ENCODE peak calls at places on chromosome 4, in four cellular contexts. V, J, N and C are unnamed samples.

GRCh38 chr4:176735300-176735699 is 57.4 kb downstream of the VEGFC start:
- DNase-seq in V (no peak), J (no peak), N (no peak), C (peak)

GRCh38 chr4:150126201-150126879 is 48.1 kb downstream of the DCLK2 start:
- DNase-seq in V (no peak), J (no peak), N (no peak), C (no peak)

GRCh38 chr4:70994069-70994366 is 569 bp downstream of the DCK start:
- DNase-seq in V (no peak), J (no peak), N (no peak), C (no peak)

GRCh38 chr4:176034498-176034897 is 31.1 kb upstream of the WDR17 start:
- DNase-seq in V (no peak), J (peak), N (peak), C (peak)

GRCh38 chr4:5780831-5781480 is 70.0 kb downstream of the EVC start:
- DNase-seq in V (no peak), J (peak), N (no peak), C (peak)

GRCh38 chr4:23369331-23369730 is 520.5 kb downstream of the PPARGC1A start:
- DNase-seq in V (no peak), J (no peak), N (no peak), C (no peak)

GRCh38 chr4:10058371-10058770 is 37.1 kb upstream of the SLC2A9 start:
- DNase-seq in V (no peak), J (no peak), N (no peak), C (no peak)

GRCh38 chr4:2083826-2084160 is 24.7 kb downstream of the NAT8L start:
- DNase-seq in V (no peak), J (no peak), N (no peak), C (no peak)

GRCh38 chr4:83150563-83151330 is 36.2 kb upstream of the PLAC8 start:
- DNase-seq in V (no peak), J (no peak), N (no peak), C (no peak)

GRCh38 chr4:108366716-108367115 is 198.0 kb upstream of the LEF1 start:
- DNase-seq in V (no peak), J (no peak), N (no peak), C (no peak)

GRCh38 chr4:17584502-17585213 is 7.7 kb downstream of the LAP3 start:
- DNase-seq in V (no peak), J (no peak), N (no peak), C (no peak)

GRCh38 chr4:148116264-148116663 is 325.9 kb downstream of the NR3C2 start:
- DNase-seq in V (no peak), J (peak), N (no peak), C (peak)

GRCh38 chr4:107885865-107886264 is 45.5 kb upstream of the CYP2U1 start:
- DNase-seq in V (no peak), J (no peak), N (no peak), C (no peak)

GRCh38 chr4:1763550-1764080 is 29.5 kb upstream of the FGFR3 start:
- DNase-seq in V (no peak), J (no peak), N (peak), C (no peak)

GRCh38 chr4:161329852-161330251 is 833.9 kb downstream of the FSTL5 start:
- DNase-seq in V (no peak), J (no peak), N (no peak), C (no peak)

GRCh38 chr4:128686032-128686465 is 123.5 kb upstream of the JADE1 start:
- DNase-seq in V (no peak), J (no peak), N (no peak), C (no peak)

GRCh38 chr4:38017579-38017978 is 57.4 kb downstream of the PTTG2 start:
- DNase-seq in V (no peak), J (no peak), N (no peak), C (no peak)

GRCh38 chr4:92021203-92021602 is 282.6 kb upstream of the GRID2 start:
- DNase-seq in V (no peak), J (no peak), N (no peak), C (no peak)

GRCh38 chr4:81565137-81565870 is 93.6 kb upstream of the RASGEF1B start:
- DNase-seq in V (peak), J (no peak), N (no peak), C (no peak)

GRCh38 chr4:85784348-85784747 is 309.4 kb downstream of the ARHGAP24 start:
- DNase-seq in V (no peak), J (no peak), N (no peak), C (no peak)

GRCh38 chr4:181968371-181968770 is 274.8 kb upstream of the TENM3 start:
- DNase-seq in V (no peak), J (peak), N (no peak), C (peak)

GRCh38 chr4:65416875-65417274 is 253.4 kb downstream of the EPHA5 start:
- DNase-seq in V (no peak), J (no peak), N (no peak), C (no peak)

GRCh38 chr4:37648084-37648817 is 37.9 kb downstream of the RELL1 start:
- DNase-seq in V (peak), J (peak), N (no peak), C (peak)

GRCh38 chr4:66777097-66777496 is 768.2 kb downstream of the CENPC start:
- DNase-seq in V (no peak), J (no peak), N (no peak), C (no peak)
- TF ChIP-seq CTCF in V (no peak), J (no peak), N (peak), C (no peak)

DNA sequence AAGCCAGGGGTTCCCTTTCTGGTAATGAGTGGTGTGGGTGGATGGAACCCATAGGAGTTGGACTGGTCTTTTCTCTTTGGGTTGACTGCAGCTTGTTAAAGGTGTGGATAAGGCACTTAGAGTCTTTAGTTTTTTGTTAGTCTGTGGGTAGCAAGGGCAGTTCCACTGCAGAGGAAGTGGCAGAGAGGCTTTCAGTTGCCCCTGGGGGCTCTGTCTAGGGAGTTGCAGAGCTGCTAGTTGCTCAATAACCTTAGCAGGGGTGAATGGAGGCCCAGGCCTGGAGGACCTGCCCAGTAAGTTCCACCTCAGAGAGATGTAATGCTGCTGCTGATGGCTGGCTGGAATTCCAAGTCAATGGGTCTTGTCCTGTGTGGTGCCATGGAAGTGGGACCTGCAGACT is 282.6 kb upstream of the NDST4 start:
- DNase-seq in V (no peak), J (no peak), N (no peak), C (no peak)
- TF ChIP-seq CTCF in V (no peak), J (no peak), N (no peak), C (no peak)

GRCh38 chr4:141860974-141861373 is 224.6 kb downstream of the IL15 start:
- DNase-seq in V (no peak), J (no peak), N (no peak), C (no peak)
- TF ChIP-seq CTCF in V (no peak), J (no peak), N (no peak), C (no peak)

DNA sequence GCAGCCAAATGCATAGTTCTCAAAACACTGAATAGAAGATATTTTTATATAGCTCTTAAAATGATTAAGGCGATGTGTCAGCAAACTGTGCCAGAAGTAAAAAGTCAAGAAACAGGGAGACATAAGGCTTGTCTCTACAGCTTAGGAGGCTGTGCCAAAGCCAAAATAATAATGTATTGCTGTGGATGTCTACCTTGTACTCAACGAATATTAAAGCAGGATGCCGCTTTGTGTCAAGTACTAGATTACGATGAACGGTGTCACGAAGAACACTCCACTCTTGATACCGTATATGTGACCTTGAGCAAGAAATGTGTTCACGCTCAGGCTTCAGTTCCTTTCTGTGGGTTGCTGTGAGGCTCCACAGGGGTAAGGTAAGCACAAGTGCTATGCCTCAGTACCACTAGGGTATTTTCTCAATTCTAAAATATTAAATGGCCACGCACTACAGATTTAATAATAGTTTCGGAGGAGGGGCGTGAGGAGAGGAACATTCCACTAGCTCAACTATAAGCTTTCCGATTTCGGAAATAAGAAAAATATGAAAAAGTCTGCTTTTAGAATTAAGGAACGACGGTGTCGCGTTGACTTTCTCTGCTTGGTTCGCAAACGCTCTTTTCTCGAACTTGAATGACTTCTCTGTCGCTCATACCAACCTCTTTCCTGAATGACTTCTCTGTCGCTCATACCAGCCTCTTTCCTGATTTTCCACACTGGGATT is 679 bp upstream of the SCOC start:
- DNase-seq in V (no peak), J (no peak), N (peak), C (no peak)
- TF ChIP-seq CTCF in V (peak), J (no peak), N (peak), C (no peak)

DNA sequence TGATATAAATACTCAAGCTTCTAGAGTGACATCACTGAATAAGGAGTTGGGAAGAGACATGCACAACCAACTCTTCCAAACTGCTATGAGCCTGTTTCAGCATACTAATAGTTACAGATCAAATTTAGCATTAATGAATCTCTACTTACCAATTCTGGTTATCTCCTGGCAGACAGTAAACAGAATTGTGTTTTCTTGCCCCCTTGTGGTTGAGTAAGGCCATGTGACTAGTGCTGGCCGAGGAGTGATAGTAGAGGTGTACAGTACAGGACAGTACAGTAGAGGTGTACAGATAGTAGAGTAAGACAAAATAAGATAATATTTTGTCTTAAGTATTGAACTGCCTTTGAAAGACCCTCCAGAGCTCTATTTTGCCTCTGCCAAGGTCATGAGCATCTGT is 681.4 kb downstream of the GABRG1 start:
- DNase-seq in V (no peak), J (no peak), N (peak), C (no peak)
- TF ChIP-seq CTCF in V (no peak), J (no peak), N (peak), C (no peak)

GRCh38 chr4:93414041-93414440 is 414.5 kb upstream of the ATOH1 start:
- DNase-seq in V (no peak), J (no peak), N (no peak), C (no peak)

GRCh38 chr4:93407493-93408275 is 420.9 kb upstream of the ATOH1 start:
- DNase-seq in V (no peak), J (no peak), N (no peak), C (no peak)

GRCh38 chr4:93409035-93409434 is 419.5 kb upstream of the ATOH1 start:
- DNase-seq in V (no peak), J (no peak), N (no peak), C (no peak)
- TF ChIP-seq CTCF in V (no peak), J (no peak), N (no peak), C (no peak)